ENCODE peak calls at places on chromosomes 7 and 10, in seven cellular contexts. One of them, this sample, is unnamed.

GRCh38 chr10:1243486-1244182 is 187.4 kb downstream of the WDR37 start:
- DNase-seq in bronchial epithelial cell: no peak
- DNase-seq in mesothelial cell of epicardium: no peak
- DNase-seq in astrocyte of the hippocampus: no peak
- DNase-seq in kidney epithelial cell: no peak
- DNase-seq in effector CD4-positive, alpha-beta T cell: no peak
- DNase-seq in CD8-positive, alpha-beta memory T cell: no peak
- DNase-seq in this sample: no peak

GRCh38 chr10:123150229-123150985 is 2.5 kb downstream of the HMX2 start:
- DNase-seq in bronchial epithelial cell: no peak
- DNase-seq in mesothelial cell of epicardium: no peak
- DNase-seq in astrocyte of the hippocampus: no peak
- DNase-seq in kidney epithelial cell: no peak
- DNase-seq in effector CD4-positive, alpha-beta T cell: no peak
- DNase-seq in CD8-positive, alpha-beta memory T cell: no peak
- DNase-seq in this sample: no peak

GRCh38 chr7:43787771-43788170 is 29.3 kb downstream of the BLVRA start:
- DNase-seq in bronchial epithelial cell: no peak
- DNase-seq in mesothelial cell of epicardium: no peak
- DNase-seq in astrocyte of the hippocampus: no peak
- DNase-seq in kidney epithelial cell: no peak
- DNase-seq in effector CD4-positive, alpha-beta T cell: no peak
- DNase-seq in CD8-positive, alpha-beta memory T cell: no peak
- DNase-seq in this sample: no peak

GRCh38 chr7:3280445-3280844 is 20.6 kb upstream of the SDK1 start:
- DNase-seq in bronchial epithelial cell: no peak
- DNase-seq in mesothelial cell of epicardium: no peak
- DNase-seq in astrocyte of the hippocampus: no peak
- DNase-seq in kidney epithelial cell: no peak
- DNase-seq in effector CD4-positive, alpha-beta T cell: no peak
- DNase-seq in CD8-positive, alpha-beta memory T cell: no peak
- DNase-seq in this sample: no peak

GRCh38 chr7:101563198-101563901 is 65.7 kb downstream of the MYL10 start:
- DNase-seq in bronchial epithelial cell: no peak
- DNase-seq in mesothelial cell of epicardium: no peak
- DNase-seq in astrocyte of the hippocampus: no peak
- DNase-seq in kidney epithelial cell: no peak
- DNase-seq in effector CD4-positive, alpha-beta T cell: no peak
- DNase-seq in CD8-positive, alpha-beta memory T cell: peak
- DNase-seq in this sample: no peak

GRCh38 chr10:70052462-70053211 is at the start of gene MACROH2A2:
- DNase-seq in bronchial epithelial cell: peak
- DNase-seq in mesothelial cell of epicardium: peak
- DNase-seq in astrocyte of the hippocampus: peak
- DNase-seq in kidney epithelial cell: peak
- DNase-seq in effector CD4-positive, alpha-beta T cell: no peak
- DNase-seq in CD8-positive, alpha-beta memory T cell: no peak
- DNase-seq in this sample: no peak

GRCh38 chr10:73644015-73644743 is 2.9 kb upstream of the MYOZ1 start:
- DNase-seq in bronchial epithelial cell: peak
- DNase-seq in mesothelial cell of epicardium: no peak
- DNase-seq in astrocyte of the hippocampus: peak
- DNase-seq in kidney epithelial cell: no peak
- DNase-seq in effector CD4-positive, alpha-beta T cell: peak
- DNase-seq in CD8-positive, alpha-beta memory T cell: peak
- DNase-seq in this sample: no peak

GRCh38 chr10:111360260-111360925 is 283.6 kb downstream of the ADRA2A start:
- DNase-seq in bronchial epithelial cell: peak
- DNase-seq in mesothelial cell of epicardium: no peak
- DNase-seq in astrocyte of the hippocampus: peak
- DNase-seq in kidney epithelial cell: no peak
- DNase-seq in effector CD4-positive, alpha-beta T cell: no peak
- DNase-seq in CD8-positive, alpha-beta memory T cell: peak
- DNase-seq in this sample: no peak

GRCh38 chr7:116501425-116502167 is 2.1 kb downstream of the CAV2 start:
- DNase-seq in bronchial epithelial cell: peak
- DNase-seq in mesothelial cell of epicardium: no peak
- DNase-seq in astrocyte of the hippocampus: peak
- DNase-seq in kidney epithelial cell: no peak
- DNase-seq in effector CD4-positive, alpha-beta T cell: no peak
- DNase-seq in CD8-positive, alpha-beta memory T cell: no peak
- DNase-seq in this sample: no peak

GRCh38 chr10:7410800-7411670 is at the start of gene SFMBT2:
- DNase-seq in bronchial epithelial cell: peak
- DNase-seq in mesothelial cell of epicardium: peak
- DNase-seq in astrocyte of the hippocampus: peak
- DNase-seq in kidney epithelial cell: peak
- DNase-seq in effector CD4-positive, alpha-beta T cell: peak
- DNase-seq in CD8-positive, alpha-beta memory T cell: peak
- DNase-seq in this sample: no peak

GRCh38 chr7:136911362-136911761 is 42.9 kb downstream of the CHRM2 start:
- DNase-seq in bronchial epithelial cell: peak
- DNase-seq in mesothelial cell of epicardium: no peak
- DNase-seq in astrocyte of the hippocampus: peak
- DNase-seq in kidney epithelial cell: no peak
- DNase-seq in effector CD4-positive, alpha-beta T cell: no peak
- DNase-seq in CD8-positive, alpha-beta memory T cell: no peak
- DNase-seq in this sample: no peak